ENCODE peak calls at places on chromosomes 2 and 18, in ten cellular contexts. Z is uterus; G is breast epithelium; A is right lobe of liver; M is Peyer's patch; J is CD8-positive, alpha-beta T cell; O is dorsolateral prefrontal cortex; K is upper lobe of left lung; I is sigmoid colon; V is PC-3. Q is an unnamed sample.

GRCh38 chr2:20179755-20180594 is 45.0 kb downstream of the SDC1 start:
- DNase-seq in Z (no peak), I (peak), M (peak), G (no peak), O (no peak), A (peak), K (peak), J (no peak), V (peak), Q (no peak)

GRCh38 chr2:152825834-152826233 is 107.4 kb downstream of the ARL6IP6 start:
- DNase-seq in A (no peak), O (no peak), Z (no peak), J (no peak), V (no peak), G (no peak), K (no peak), M (no peak), I (no peak), Q (no peak)

GRCh38 chr2:17300141-17300540 is 218.1 kb downstream of the RAD51AP2 start:
- DNase-seq in O (no peak), I (no peak), V (peak), J (no peak), K (no peak), M (no peak), G (no peak), A (no peak), Z (no peak), Q (no peak)

GRCh38 chr2:206457188-206457634 is 13.9 kb downstream of the ADAM23 start:
- DNase-seq in M (no peak), V (peak), A (no peak), G (no peak), I (no peak), K (no peak), Z (no peak), J (no peak), O (no peak), Q (no peak)

GRCh38 chr2:73418343-73418742 is 32.7 kb downstream of the ALMS1 start:
- DNase-seq in G (no peak), I (peak), Z (peak), M (peak), O (peak), A (peak), J (no peak), V (no peak), K (peak), Q (peak)

GRCh38 chr18:9808530-9809241 is 77.1 kb upstream of the TXNDC2 start:
- DNase-seq in V (peak), J (no peak), O (no peak), Z (peak), I (peak), G (no peak), A (no peak), M (no peak), K (no peak), Q (no peak)

GRCh38 chr18:59909289-59910036 is 9.7 kb downstream of the PMAIP1 start:
- DNase-seq in G (no peak), K (no peak), J (no peak), O (no peak), Z (no peak), A (no peak), M (no peak), V (no peak), I (no peak), Q (no peak)

GRCh38 chr2:69716555-69717120 is 25.3 kb upstream of the ANXA4 start:
- DNase-seq in M (no peak), Z (no peak), J (no peak), A (no peak), O (no peak), G (no peak), K (no peak), V (peak), I (no peak), Q (no peak)

GRCh38 chr2:179233037-179233436 is 31.6 kb downstream of the SESTD1 start:
- DNase-seq in Z (no peak), A (no peak), J (no peak), I (no peak), M (no peak), G (no peak), K (no peak), V (peak), O (no peak), Q (no peak)

GRCh38 chr18:316391-316790 is 48.5 kb upstream of the THOC1 start:
- DNase-seq in K (no peak), M (no peak), A (no peak), I (no peak), G (no peak), Z (no peak), J (no peak), O (no peak), V (no peak), Q (no peak)

GRCh38 chr2:148021059-148021985 is at the start of gene MBD5:
- DNase-seq in O (peak), V (no peak), Z (no peak), A (peak), K (peak), J (peak), I (peak), M (peak), G (peak), Q (peak)

GRCh38 chr2:96771792-96772618 is 11.3 kb downstream of the CNNM4 start:
- DNase-seq in M (no peak), J (no peak), V (peak), Z (no peak), O (no peak), K (peak), A (no peak), G (peak), I (no peak), Q (no peak)

GRCh38 chr18:48300463-48300961 is 108.7 kb downstream of the ZBTB7C start:
- DNase-seq in G (no peak), O (no peak), K (peak), J (no peak), I (no peak), V (peak), M (no peak), Z (no peak), A (no peak), Q (no peak)

GRCh38 chr2:40957508-40957907 is 505.6 kb upstream of the SLC8A1 start:
- DNase-seq in O (no peak), I (no peak), K (peak), J (no peak), Z (no peak), V (peak), M (no peak), G (no peak), A (no peak), Q (no peak)

GRCh38 chr2:104769096-104769495 is 84.8 kb upstream of the POU3F3 start:
- DNase-seq in I (no peak), G (no peak), V (no peak), O (no peak), J (no peak), K (no peak), A (no peak), M (no peak), Z (no peak), Q (no peak)

GRCh38 chr2:144156736-144157645 is 362.9 kb downstream of the ZEB2 start:
- DNase-seq in A (no peak), I (no peak), O (no peak), J (no peak), K (no peak), Z (no peak), V (no peak), M (no peak), G (no peak), Q (no peak)

GRCh38 chr2:188000189-188000588 is 291.5 kb upstream of the GULP1 start:
- DNase-seq in V (no peak), I (no peak), M (no peak), A (no peak), J (no peak), K (no peak), G (no peak), Z (no peak), O (no peak), Q (no peak)

GRCh38 chr2:224937887-224938286 is 104.4 kb downstream of the DOCK10 start:
- DNase-seq in M (no peak), I (no peak), O (no peak), Z (no peak), V (no peak), A (no peak), K (no peak), J (no peak), G (no peak), Q (no peak)

GRCh38 chr2:30410217-30410616 is 36.8 kb upstream of the LCLAT1 start:
- DNase-seq in V (peak), M (no peak), J (no peak), I (no peak), G (no peak), O (no peak), A (no peak), K (no peak), Z (no peak), Q (no peak)

GRCh38 chr2:74206180-74206688 is 7.8 kb downstream of the MTHFD2 start:
- DNase-seq in V (peak), M (peak), Z (no peak), I (no peak), G (no peak), O (no peak), K (peak), A (no peak), J (peak), Q (no peak)

GRCh38 chr18:53422896-53423295 is 801.6 kb downstream of the MBD2 start:
- DNase-seq in I (no peak), J (no peak), O (no peak), Z (no peak), V (no peak), K (no peak), M (no peak), G (no peak), A (no peak), Q (no peak)

GRCh38 chr2:230902180-230902899 is 22.7 kb downstream of the GPR55 start:
- DNase-seq in J (peak), O (peak), Z (peak), M (peak), A (no peak), K (peak), I (peak), G (peak), V (peak), Q (no peak)

GRCh38 chr2:121189011-121189410 is 96.0 kb downstream of the TFCP2L1 start:
- DNase-seq in M (no peak), J (no peak), Z (no peak), V (no peak), O (no peak), K (peak), G (no peak), A (no peak), I (peak), Q (no peak)

GRCh38 chr2:73205611-73206010 is 3.2 kb downstream of the NOTO start:
- DNase-seq in O (no peak), I (no peak), J (no peak), Z (no peak), M (no peak), A (no peak), V (no peak), G (no peak), K (no peak), Q (no peak)

GRCh38 chr2:120293991-120294329 is 41.3 kb downstream of the RALB start:
- DNase-seq in Z (no peak), M (no peak), K (no peak), I (no peak), J (no peak), V (no peak), O (no peak), G (no peak), A (no peak), Q (no peak)

DNA sequence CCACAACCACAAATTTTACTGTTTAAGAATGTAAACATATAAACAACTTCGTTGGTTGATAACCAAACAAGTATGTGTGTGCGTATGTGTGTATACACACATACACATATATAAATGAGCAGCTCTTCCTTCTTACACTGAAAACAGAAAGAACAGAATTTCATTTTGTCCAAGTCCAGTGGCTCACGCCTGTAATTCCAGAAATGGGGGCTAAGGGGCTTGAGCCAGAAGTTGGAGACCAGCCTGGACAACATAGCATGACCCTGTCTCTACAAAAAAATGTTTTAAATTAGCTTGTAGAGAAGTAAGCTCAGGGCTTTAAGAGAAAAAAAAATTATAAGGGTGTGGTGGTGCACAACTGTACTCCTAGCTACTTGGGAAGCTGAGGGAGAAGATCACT is 12.3 kb downstream of the NCKAP1 start:
- DNase-seq in M (no peak), G (no peak), Z (no peak), I (no peak), V (no peak), K (no peak), A (no peak), J (no peak), O (no peak), Q (no peak)
- H3K27ac ChIP-seq in M (no peak), G (no peak), Z (no peak), I (no peak), V (no peak), K (no peak), A (no peak), J (no peak), O (no peak), Q (no peak)

DNA sequence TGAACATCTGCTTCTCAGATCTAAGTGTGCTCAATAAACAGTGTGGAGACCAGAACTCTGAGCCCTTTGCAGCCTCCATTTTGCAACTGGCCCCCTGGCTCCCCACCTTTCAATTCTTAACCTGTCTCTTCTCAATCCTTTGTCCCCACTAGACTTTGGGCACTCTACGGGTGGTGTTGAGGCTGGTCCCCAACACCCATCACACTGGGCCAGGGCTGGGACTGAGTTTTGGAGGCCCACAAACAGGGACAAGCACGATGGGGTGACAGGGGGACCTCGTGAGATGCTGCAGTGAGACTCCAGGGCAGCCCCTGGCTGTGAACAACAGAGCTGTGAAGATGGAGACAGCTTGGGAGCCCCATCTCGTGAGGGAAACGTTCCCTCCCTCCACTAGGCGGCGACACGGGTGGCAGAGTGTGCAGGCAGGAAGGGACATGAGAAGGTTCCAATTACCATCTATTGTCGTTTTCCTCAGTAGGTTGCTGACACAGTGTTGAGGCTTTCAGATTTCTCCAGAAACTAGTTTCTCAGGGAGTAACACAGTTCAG is 1.2 kb downstream of the ANKMY1 start:
- DNase-seq in M (peak), O (no peak), Z (peak), V (peak), J (peak), G (peak), I (no peak), A (peak), K (peak), Q (no peak)
- TF ChIP-seq CTCF in M (peak), O (no peak), Z (peak), V (peak), J (peak), G (no peak), I (no peak), A (peak), K (peak), Q (no peak)

DNA sequence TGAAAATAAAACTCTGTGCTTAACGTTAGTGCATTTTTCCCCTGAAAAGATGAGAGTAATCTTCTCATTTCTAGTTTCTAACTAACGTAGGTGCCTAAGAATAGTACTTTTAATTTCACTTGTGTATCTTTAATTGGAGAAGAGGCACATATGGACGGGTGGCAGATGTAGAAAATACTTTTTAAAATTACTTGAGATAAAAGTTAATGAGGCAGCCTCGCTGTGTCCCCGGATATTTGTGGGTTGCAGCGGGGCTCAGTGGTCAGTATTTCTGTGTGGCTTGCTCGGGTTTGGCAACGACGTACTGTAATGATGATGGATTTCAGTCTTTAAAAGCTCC is 6.9 kb downstream of the GATA6 start:
- DNase-seq in M (no peak), Z (no peak), A (no peak), K (no peak), G (no peak), J (no peak), I (no peak), O (no peak), V (no peak), Q (no peak)
- H3K4me3 ChIP-seq in M (peak), Z (peak), A (no peak), K (peak), G (peak), J (no peak), I (peak), O (no peak), V (no peak), Q (peak)

GRCh38 chr2:134256961-134257360 is 3.1 kb downstream of the MGAT5 start:
- DNase-seq in M (no peak), J (no peak), K (no peak), A (no peak), I (no peak), V (no peak), O (no peak), Z (no peak), G (no peak), Q (no peak)
- H3K27ac ChIP-seq in M (no peak), J (no peak), K (no peak), A (no peak), I (no peak), V (no peak), O (no peak), Z (no peak), G (no peak), Q (no peak)

GRCh38 chr2:60818272-60818671 is 62.2 kb downstream of the PAPOLG start:
- DNase-seq in G (no peak), K (no peak), V (peak), A (no peak), J (peak), I (no peak), O (no peak), Z (no peak), M (no peak), Q (no peak)
- TF ChIP-seq CTCF in G (no peak), K (peak), V (peak), A (no peak), J (peak), I (no peak), O (no peak), Z (no peak), M (no peak), Q (no peak)

DNA sequence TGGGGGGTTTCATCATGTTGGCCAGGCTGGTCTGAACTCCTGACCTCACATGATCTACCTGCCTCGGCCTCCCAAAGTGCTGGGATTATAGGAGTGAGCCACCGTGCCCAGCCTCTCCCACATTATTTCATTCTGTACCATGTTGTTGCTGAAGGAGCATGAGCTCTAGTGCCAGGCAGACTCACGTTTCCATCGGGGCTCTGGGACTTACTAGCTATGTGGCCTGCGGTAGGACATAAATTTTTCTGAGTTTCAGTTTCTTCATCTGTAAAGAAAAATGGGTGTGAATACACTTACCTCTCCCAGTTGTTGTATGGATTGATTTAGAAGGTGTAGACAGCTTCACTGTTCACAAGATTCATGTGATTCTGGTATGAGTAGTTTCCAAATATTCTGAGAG is 30.8 kb upstream of the CCL20 start:
- DNase-seq in O (no peak), M (no peak), K (no peak), Z (no peak), I (no peak), A (no peak), G (no peak), V (no peak), J (no peak), Q (no peak)
- H3K4me3 ChIP-seq in O (no peak), M (no peak), K (no peak), Z (no peak), I (no peak), A (no peak), G (no peak), V (no peak), J (no peak), Q (no peak)

GRCh38 chr2:23383087-23383486 is 1.9 kb upstream of the KLHL29 start:
- DNase-seq in A (no peak), J (no peak), K (no peak), G (no peak), V (no peak), I (no peak), O (no peak), M (no peak), Z (no peak), Q (no peak)

GRCh38 chr2:23385351-23385747 is 370 bp downstream of the KLHL29 start:
- DNase-seq in M (no peak), V (peak), G (no peak), O (no peak), J (no peak), I (peak), Z (peak), K (no peak), A (peak), Q (no peak)

GRCh38 chr2:23386422-23387220 is 1.6 kb downstream of the KLHL29 start:
- DNase-seq in K (peak), I (peak), M (peak), J (no peak), G (no peak), Z (peak), A (peak), V (peak), O (peak), Q (no peak)

GRCh38 chr2:23385748-23386421 is 906 bp downstream of the KLHL29 start:
- DNase-seq in V (no peak), A (no peak), I (no peak), K (no peak), M (no peak), Z (peak), G (no peak), J (no peak), O (no peak), Q (no peak)

GRCh38 chr2:23384551-23385349 is at the start of gene KLHL29:
- DNase-seq in G (peak), O (peak), V (peak), J (peak), A (peak), M (peak), Z (peak), I (peak), K (peak), Q (no peak)
- H3K27ac ChIP-seq in G (peak), O (peak), V (no peak), J (no peak), A (no peak), M (peak), Z (peak), I (peak), K (peak), Q (peak)

Q was measured in thoracic aorta.